ENCODE peak calls at places on chromosomes 12 and 14, in nine cellular contexts. One of them, this sample, is unnamed.
A peak's percentile ranks its signal among the peaks of the same experiment; 100 is the strongest.

GRCh38 chr12:92764820-92765219 is 62.0 kb downstream of the PLEKHG7 start:
- DNase-seq in CD8-positive, alpha-beta T cell: no peak
- DNase-seq in activated T-helper 1 cell treated with anti-CD3 and anti-CD28 coated beads, Interleukin-12 subunit alpha, Interleukin-12 subunit beta, Interleukin-2, Interleukin-4 antibody, amounts not matched to agents 30 ng/mL and 10 ng/mL and 1 ng/mL, durations not matched to agents 14 hours and 24 hours and 36 hours: no peak
- DNase-seq in A172: no peak
- DNase-seq in T-helper 1 cell: no peak
- DNase-seq in activated naive CD4-positive, alpha-beta T cell: no peak
- DNase-seq in breast epithelium: no peak
- DNase-seq in lung: no peak
- DNase-seq in prostate gland: no peak
- DNase-seq in this sample: no peak

GRCh38 chr14:74048291-74048690 is 29.1 kb downstream of the BBOF1 start:
- DNase-seq in T-helper 1 cell: no peak
- DNase-seq in activated naive CD4-positive, alpha-beta T cell: no peak
- DNase-seq in prostate gland: no peak
- DNase-seq in lung: no peak
- DNase-seq in A172: no peak
- DNase-seq in CD8-positive, alpha-beta T cell: no peak
- DNase-seq in breast epithelium: no peak
- DNase-seq in activated T-helper 1 cell treated with anti-CD3 and anti-CD28 coated beads, Interleukin-12 subunit alpha, Interleukin-12 subunit beta, Interleukin-2, Interleukin-4 antibody, amounts not matched to agents 30 ng/mL and 10 ng/mL and 1 ng/mL, durations not matched to agents 14 hours and 24 hours and 36 hours: no peak
- DNase-seq in this sample: no peak

GRCh38 chr14:105021656-105022275 is 883 bp upstream of the CDCA4 start:
- DNase-seq in T-helper 1 cell: no peak
- DNase-seq in breast epithelium: no peak
- DNase-seq in A172: no peak
- DNase-seq in prostate gland: no peak
- DNase-seq in lung: peak; percentile 43
- DNase-seq in CD8-positive, alpha-beta T cell: no peak
- DNase-seq in activated naive CD4-positive, alpha-beta T cell: no peak
- DNase-seq in activated T-helper 1 cell treated with anti-CD3 and anti-CD28 coated beads, Interleukin-12 subunit alpha, Interleukin-12 subunit beta, Interleukin-2, Interleukin-4 antibody, amounts not matched to agents 30 ng/mL and 10 ng/mL and 1 ng/mL, durations not matched to agents 14 hours and 24 hours and 36 hours: peak; percentile 23
- DNase-seq in this sample: no peak

GRCh38 chr14:42459171-42459685 is 852.6 kb downstream of the LRFN5 start:
- DNase-seq in activated naive CD4-positive, alpha-beta T cell: no peak
- DNase-seq in lung: no peak
- DNase-seq in T-helper 1 cell: no peak
- DNase-seq in activated T-helper 1 cell treated with anti-CD3 and anti-CD28 coated beads, Interleukin-12 subunit alpha, Interleukin-12 subunit beta, Interleukin-2, Interleukin-4 antibody, amounts not matched to agents 30 ng/mL and 10 ng/mL and 1 ng/mL, durations not matched to agents 14 hours and 24 hours and 36 hours: no peak
- DNase-seq in breast epithelium: no peak
- DNase-seq in CD8-positive, alpha-beta T cell: no peak
- DNase-seq in A172: no peak
- DNase-seq in prostate gland: no peak
- DNase-seq in this sample: no peak

GRCh38 chr14:29320261-29320660 is 553.7 kb downstream of the FOXG1 start:
- DNase-seq in activated T-helper 1 cell treated with anti-CD3 and anti-CD28 coated beads, Interleukin-12 subunit alpha, Interleukin-12 subunit beta, Interleukin-2, Interleukin-4 antibody, amounts not matched to agents 30 ng/mL and 10 ng/mL and 1 ng/mL, durations not matched to agents 14 hours and 24 hours and 36 hours: no peak
- DNase-seq in prostate gland: no peak
- DNase-seq in activated naive CD4-positive, alpha-beta T cell: no peak
- DNase-seq in A172: peak; percentile 26
- DNase-seq in lung: no peak
- DNase-seq in T-helper 1 cell: no peak
- DNase-seq in breast epithelium: no peak
- DNase-seq in CD8-positive, alpha-beta T cell: no peak
- DNase-seq in this sample: no peak

GRCh38 chr14:70448633-70449032 is 3.3 kb upstream of the ADAM21 start:
- DNase-seq in breast epithelium: no peak
- DNase-seq in CD8-positive, alpha-beta T cell: no peak
- DNase-seq in prostate gland: no peak
- DNase-seq in activated T-helper 1 cell treated with anti-CD3 and anti-CD28 coated beads, Interleukin-12 subunit alpha, Interleukin-12 subunit beta, Interleukin-2, Interleukin-4 antibody, amounts not matched to agents 30 ng/mL and 10 ng/mL and 1 ng/mL, durations not matched to agents 14 hours and 24 hours and 36 hours: no peak
- DNase-seq in A172: no peak
- DNase-seq in lung: no peak
- DNase-seq in activated naive CD4-positive, alpha-beta T cell: no peak
- DNase-seq in T-helper 1 cell: no peak
- DNase-seq in this sample: no peak

GRCh38 chr14:103066399-103066798 is 9.1 kb upstream of the CDC42BPB start:
- DNase-seq in A172: no peak
- DNase-seq in breast epithelium: no peak
- DNase-seq in T-helper 1 cell: no peak
- DNase-seq in lung: no peak
- DNase-seq in activated naive CD4-positive, alpha-beta T cell: no peak
- DNase-seq in prostate gland: no peak
- DNase-seq in activated T-helper 1 cell treated with anti-CD3 and anti-CD28 coated beads, Interleukin-12 subunit alpha, Interleukin-12 subunit beta, Interleukin-2, Interleukin-4 antibody, amounts not matched to agents 30 ng/mL and 10 ng/mL and 1 ng/mL, durations not matched to agents 14 hours and 24 hours and 36 hours: no peak
- DNase-seq in CD8-positive, alpha-beta T cell: no peak
- DNase-seq in this sample: no peak

GRCh38 chr12:95805864-95806669 is 15.5 kb upstream of the NTN4 start:
- DNase-seq in T-helper 1 cell: no peak
- DNase-seq in prostate gland: no peak
- DNase-seq in activated naive CD4-positive, alpha-beta T cell: no peak
- DNase-seq in breast epithelium: no peak
- DNase-seq in activated T-helper 1 cell treated with anti-CD3 and anti-CD28 coated beads, Interleukin-12 subunit alpha, Interleukin-12 subunit beta, Interleukin-2, Interleukin-4 antibody, amounts not matched to agents 30 ng/mL and 10 ng/mL and 1 ng/mL, durations not matched to agents 14 hours and 24 hours and 36 hours: no peak
- DNase-seq in lung: no peak
- DNase-seq in A172: peak; percentile 84
- DNase-seq in CD8-positive, alpha-beta T cell: no peak
- DNase-seq in this sample: no peak

GRCh38 chr12:89671469-89671868 is 37.2 kb downstream of the ATP2B1 start:
- DNase-seq in activated T-helper 1 cell treated with anti-CD3 and anti-CD28 coated beads, Interleukin-12 subunit alpha, Interleukin-12 subunit beta, Interleukin-2, Interleukin-4 antibody, amounts not matched to agents 30 ng/mL and 10 ng/mL and 1 ng/mL, durations not matched to agents 14 hours and 24 hours and 36 hours: no peak
- DNase-seq in T-helper 1 cell: no peak
- DNase-seq in activated naive CD4-positive, alpha-beta T cell: no peak
- DNase-seq in lung: no peak
- DNase-seq in prostate gland: no peak
- DNase-seq in CD8-positive, alpha-beta T cell: no peak
- DNase-seq in breast epithelium: no peak
- DNase-seq in A172: peak; percentile 47
- DNase-seq in this sample: no peak

GRCh38 chr14:33120341-33120740 is 181.7 kb downstream of the NPAS3 start:
- DNase-seq in lung: no peak
- DNase-seq in CD8-positive, alpha-beta T cell: no peak
- DNase-seq in breast epithelium: no peak
- DNase-seq in prostate gland: no peak
- DNase-seq in A172: peak; percentile 93
- DNase-seq in activated T-helper 1 cell treated with anti-CD3 and anti-CD28 coated beads, Interleukin-12 subunit alpha, Interleukin-12 subunit beta, Interleukin-2, Interleukin-4 antibody, amounts not matched to agents 30 ng/mL and 10 ng/mL and 1 ng/mL, durations not matched to agents 14 hours and 24 hours and 36 hours: no peak
- DNase-seq in activated naive CD4-positive, alpha-beta T cell: no peak
- DNase-seq in T-helper 1 cell: no peak
- DNase-seq in this sample: no peak

GRCh38 chr12:88932457-88932856 is 352.2 kb upstream of the KITLG start:
- DNase-seq in lung: no peak
- DNase-seq in activated T-helper 1 cell treated with anti-CD3 and anti-CD28 coated beads, Interleukin-12 subunit alpha, Interleukin-12 subunit beta, Interleukin-2, Interleukin-4 antibody, amounts not matched to agents 30 ng/mL and 10 ng/mL and 1 ng/mL, durations not matched to agents 14 hours and 24 hours and 36 hours: no peak
- DNase-seq in T-helper 1 cell: no peak
- DNase-seq in breast epithelium: no peak
- DNase-seq in prostate gland: no peak
- DNase-seq in A172: no peak
- DNase-seq in CD8-positive, alpha-beta T cell: no peak
- DNase-seq in activated naive CD4-positive, alpha-beta T cell: no peak
- DNase-seq in this sample: no peak

GRCh38 chr14:104213301-104214034 is 75.1 kb downstream of the KIF26A start:
- DNase-seq in A172: no peak
- DNase-seq in breast epithelium: no peak
- DNase-seq in activated naive CD4-positive, alpha-beta T cell: no peak
- DNase-seq in CD8-positive, alpha-beta T cell: no peak
- DNase-seq in T-helper 1 cell: no peak
- DNase-seq in prostate gland: no peak
- DNase-seq in activated T-helper 1 cell treated with anti-CD3 and anti-CD28 coated beads, Interleukin-12 subunit alpha, Interleukin-12 subunit beta, Interleukin-2, Interleukin-4 antibody, amounts not matched to agents 30 ng/mL and 10 ng/mL and 1 ng/mL, durations not matched to agents 14 hours and 24 hours and 36 hours: no peak
- DNase-seq in lung: no peak
- DNase-seq in this sample: no peak

GRCh38 chr12:130299574-130299973 is 38.1 kb upstream of the PIWIL1 start:
- DNase-seq in T-helper 1 cell: no peak
- DNase-seq in CD8-positive, alpha-beta T cell: no peak
- DNase-seq in lung: no peak
- DNase-seq in A172: no peak
- DNase-seq in breast epithelium: no peak
- DNase-seq in prostate gland: no peak
- DNase-seq in activated T-helper 1 cell treated with anti-CD3 and anti-CD28 coated beads, Interleukin-12 subunit alpha, Interleukin-12 subunit beta, Interleukin-2, Interleukin-4 antibody, amounts not matched to agents 30 ng/mL and 10 ng/mL and 1 ng/mL, durations not matched to agents 14 hours and 24 hours and 36 hours: no peak
- DNase-seq in activated naive CD4-positive, alpha-beta T cell: no peak
- DNase-seq in this sample: no peak

GRCh38 chr12:26121841-26122680 is 2.8 kb downstream of the BHLHE41 start:
- DNase-seq in A172: no peak
- DNase-seq in T-helper 1 cell: no peak
- DNase-seq in CD8-positive, alpha-beta T cell: peak; percentile 61
- DNase-seq in activated T-helper 1 cell treated with anti-CD3 and anti-CD28 coated beads, Interleukin-12 subunit alpha, Interleukin-12 subunit beta, Interleukin-2, Interleukin-4 antibody, amounts not matched to agents 30 ng/mL and 10 ng/mL and 1 ng/mL, durations not matched to agents 14 hours and 24 hours and 36 hours: peak; percentile 5
- DNase-seq in activated naive CD4-positive, alpha-beta T cell: no peak
- DNase-seq in breast epithelium: no peak
- DNase-seq in lung: no peak
- DNase-seq in prostate gland: no peak
- DNase-seq in this sample: no peak

GRCh38 chr14:51677276-51677675 is 25.6 kb downstream of the FRMD6 start:
- DNase-seq in A172: no peak
- DNase-seq in T-helper 1 cell: no peak
- DNase-seq in activated T-helper 1 cell treated with anti-CD3 and anti-CD28 coated beads, Interleukin-12 subunit alpha, Interleukin-12 subunit beta, Interleukin-2, Interleukin-4 antibody, amounts not matched to agents 30 ng/mL and 10 ng/mL and 1 ng/mL, durations not matched to agents 14 hours and 24 hours and 36 hours: no peak
- DNase-seq in lung: no peak
- DNase-seq in activated naive CD4-positive, alpha-beta T cell: no peak
- DNase-seq in CD8-positive, alpha-beta T cell: no peak
- DNase-seq in prostate gland: no peak
- DNase-seq in breast epithelium: no peak
- DNase-seq in this sample: no peak

GRCh38 chr14:102668291-102668873 is 75.9 kb downstream of the RCOR1 start:
- DNase-seq in lung: no peak
- DNase-seq in prostate gland: peak; percentile 13
- DNase-seq in activated T-helper 1 cell treated with anti-CD3 and anti-CD28 coated beads, Interleukin-12 subunit alpha, Interleukin-12 subunit beta, Interleukin-2, Interleukin-4 antibody, amounts not matched to agents 30 ng/mL and 10 ng/mL and 1 ng/mL, durations not matched to agents 14 hours and 24 hours and 36 hours: no peak
- DNase-seq in activated naive CD4-positive, alpha-beta T cell: no peak
- DNase-seq in A172: no peak
- DNase-seq in CD8-positive, alpha-beta T cell: no peak
- DNase-seq in breast epithelium: no peak
- DNase-seq in T-helper 1 cell: no peak
- DNase-seq in this sample: no peak

GRCh38 chr14:72801381-72801812 is 92.5 kb downstream of the DPF3 start:
- DNase-seq in lung: no peak
- DNase-seq in T-helper 1 cell: no peak
- DNase-seq in activated T-helper 1 cell treated with anti-CD3 and anti-CD28 coated beads, Interleukin-12 subunit alpha, Interleukin-12 subunit beta, Interleukin-2, Interleukin-4 antibody, amounts not matched to agents 30 ng/mL and 10 ng/mL and 1 ng/mL, durations not matched to agents 14 hours and 24 hours and 36 hours: no peak
- DNase-seq in breast epithelium: no peak
- DNase-seq in A172: peak; percentile 97
- DNase-seq in prostate gland: no peak
- DNase-seq in activated naive CD4-positive, alpha-beta T cell: no peak
- DNase-seq in CD8-positive, alpha-beta T cell: no peak
- DNase-seq in this sample: no peak

GRCh38 chr14:75236897-75237296 is 41.7 kb upstream of the FOS start:
- DNase-seq in prostate gland: no peak
- DNase-seq in CD8-positive, alpha-beta T cell: no peak
- DNase-seq in activated T-helper 1 cell treated with anti-CD3 and anti-CD28 coated beads, Interleukin-12 subunit alpha, Interleukin-12 subunit beta, Interleukin-2, Interleukin-4 antibody, amounts not matched to agents 30 ng/mL and 10 ng/mL and 1 ng/mL, durations not matched to agents 14 hours and 24 hours and 36 hours: no peak
- DNase-seq in breast epithelium: no peak
- DNase-seq in T-helper 1 cell: no peak
- DNase-seq in activated naive CD4-positive, alpha-beta T cell: no peak
- DNase-seq in A172: no peak
- DNase-seq in lung: no peak
- DNase-seq in this sample: no peak

GRCh38 chr12:2823483-2823882 is 11.0 kb downstream of the ITFG2 start:
- DNase-seq in CD8-positive, alpha-beta T cell: no peak
- DNase-seq in breast epithelium: no peak
- DNase-seq in activated naive CD4-positive, alpha-beta T cell: no peak
- DNase-seq in T-helper 1 cell: no peak
- DNase-seq in lung: no peak
- DNase-seq in prostate gland: no peak
- DNase-seq in activated T-helper 1 cell treated with anti-CD3 and anti-CD28 coated beads, Interleukin-12 subunit alpha, Interleukin-12 subunit beta, Interleukin-2, Interleukin-4 antibody, amounts not matched to agents 30 ng/mL and 10 ng/mL and 1 ng/mL, durations not matched to agents 14 hours and 24 hours and 36 hours: no peak
- DNase-seq in A172: no peak
- DNase-seq in this sample: no peak

GRCh38 chr12:120849765-120850164 is 54.4 kb downstream of the SPPL3 start:
- DNase-seq in CD8-positive, alpha-beta T cell: no peak
- DNase-seq in breast epithelium: no peak
- DNase-seq in A172: peak; percentile 76
- DNase-seq in prostate gland: peak; percentile 21
- DNase-seq in lung: no peak
- DNase-seq in activated naive CD4-positive, alpha-beta T cell: no peak
- DNase-seq in T-helper 1 cell: no peak
- DNase-seq in activated T-helper 1 cell treated with anti-CD3 and anti-CD28 coated beads, Interleukin-12 subunit alpha, Interleukin-12 subunit beta, Interleukin-2, Interleukin-4 antibody, amounts not matched to agents 30 ng/mL and 10 ng/mL and 1 ng/mL, durations not matched to agents 14 hours and 24 hours and 36 hours: no peak
- DNase-seq in this sample: no peak

GRCh38 chr14:88535149-88535548 is 19.7 kb downstream of the PTPN21 start:
- DNase-seq in breast epithelium: no peak
- DNase-seq in activated T-helper 1 cell treated with anti-CD3 and anti-CD28 coated beads, Interleukin-12 subunit alpha, Interleukin-12 subunit beta, Interleukin-2, Interleukin-4 antibody, amounts not matched to agents 30 ng/mL and 10 ng/mL and 1 ng/mL, durations not matched to agents 14 hours and 24 hours and 36 hours: no peak
- DNase-seq in CD8-positive, alpha-beta T cell: no peak
- DNase-seq in A172: no peak
- DNase-seq in T-helper 1 cell: no peak
- DNase-seq in lung: no peak
- DNase-seq in prostate gland: no peak
- DNase-seq in activated naive CD4-positive, alpha-beta T cell: no peak
- DNase-seq in this sample: no peak

GRCh38 chr12:1915082-1915968 is 3.1 kb downstream of the CACNA2D4 start:
- DNase-seq in prostate gland: no peak
- DNase-seq in lung: peak; percentile 27
- DNase-seq in breast epithelium: peak; percentile 25
- DNase-seq in A172: no peak
- DNase-seq in CD8-positive, alpha-beta T cell: peak; percentile 73
- DNase-seq in T-helper 1 cell: no peak
- DNase-seq in activated T-helper 1 cell treated with anti-CD3 and anti-CD28 coated beads, Interleukin-12 subunit alpha, Interleukin-12 subunit beta, Interleukin-2, Interleukin-4 antibody, amounts not matched to agents 30 ng/mL and 10 ng/mL and 1 ng/mL, durations not matched to agents 14 hours and 24 hours and 36 hours: peak; percentile 16
- DNase-seq in activated naive CD4-positive, alpha-beta T cell: no peak
- DNase-seq in this sample: peak; percentile 43

GRCh38 chr12:53951577-53952334 is 2.9 kb upstream of the HOXC12 start:
- DNase-seq in A172: no peak
- DNase-seq in activated naive CD4-positive, alpha-beta T cell: no peak
- DNase-seq in T-helper 1 cell: no peak
- DNase-seq in lung: no peak
- DNase-seq in CD8-positive, alpha-beta T cell: no peak
- DNase-seq in activated T-helper 1 cell treated with anti-CD3 and anti-CD28 coated beads, Interleukin-12 subunit alpha, Interleukin-12 subunit beta, Interleukin-2, Interleukin-4 antibody, amounts not matched to agents 30 ng/mL and 10 ng/mL and 1 ng/mL, durations not matched to agents 14 hours and 24 hours and 36 hours: no peak
- DNase-seq in prostate gland: no peak
- DNase-seq in breast epithelium: no peak
- DNase-seq in this sample: no peak

GRCh38 chr14:91872011-91872476 is 4.7 kb upstream of the TC2N start:
- DNase-seq in activated T-helper 1 cell treated with anti-CD3 and anti-CD28 coated beads, Interleukin-12 subunit alpha, Interleukin-12 subunit beta, Interleukin-2, Interleukin-4 antibody, amounts not matched to agents 30 ng/mL and 10 ng/mL and 1 ng/mL, durations not matched to agents 14 hours and 24 hours and 36 hours: no peak
- DNase-seq in CD8-positive, alpha-beta T cell: peak; percentile 66
- DNase-seq in T-helper 1 cell: no peak
- DNase-seq in prostate gland: no peak
- DNase-seq in A172: no peak
- DNase-seq in breast epithelium: no peak
- DNase-seq in activated naive CD4-positive, alpha-beta T cell: no peak
- DNase-seq in lung: no peak
- DNase-seq in this sample: no peak

GRCh38 chr12:93707836-93708235 is 30.7 kb downstream of the CRADD start:
- DNase-seq in lung: no peak
- DNase-seq in prostate gland: no peak
- DNase-seq in breast epithelium: no peak
- DNase-seq in activated T-helper 1 cell treated with anti-CD3 and anti-CD28 coated beads, Interleukin-12 subunit alpha, Interleukin-12 subunit beta, Interleukin-2, Interleukin-4 antibody, amounts not matched to agents 30 ng/mL and 10 ng/mL and 1 ng/mL, durations not matched to agents 14 hours and 24 hours and 36 hours: no peak
- DNase-seq in CD8-positive, alpha-beta T cell: no peak
- DNase-seq in A172: peak; percentile 91
- DNase-seq in T-helper 1 cell: no peak
- DNase-seq in activated naive CD4-positive, alpha-beta T cell: no peak
- DNase-seq in this sample: no peak

GRCh38 chr12:51900323-51900889 is 6.9 kb upstream of the ACVRL1 start:
- DNase-seq in A172: no peak
- DNase-seq in T-helper 1 cell: no peak
- DNase-seq in activated T-helper 1 cell treated with anti-CD3 and anti-CD28 coated beads, Interleukin-12 subunit alpha, Interleukin-12 subunit beta, Interleukin-2, Interleukin-4 antibody, amounts not matched to agents 30 ng/mL and 10 ng/mL and 1 ng/mL, durations not matched to agents 14 hours and 24 hours and 36 hours: no peak
- DNase-seq in prostate gland: no peak
- DNase-seq in activated naive CD4-positive, alpha-beta T cell: no peak
- DNase-seq in lung: no peak
- DNase-seq in breast epithelium: no peak
- DNase-seq in CD8-positive, alpha-beta T cell: no peak
- DNase-seq in this sample: no peak

GRCh38 chr12:117012189-117012805 is 86.9 kb downstream of the TESC start:
- DNase-seq in CD8-positive, alpha-beta T cell: no peak
- DNase-seq in T-helper 1 cell: no peak
- DNase-seq in activated naive CD4-positive, alpha-beta T cell: no peak
- DNase-seq in activated T-helper 1 cell treated with anti-CD3 and anti-CD28 coated beads, Interleukin-12 subunit alpha, Interleukin-12 subunit beta, Interleukin-2, Interleukin-4 antibody, amounts not matched to agents 30 ng/mL and 10 ng/mL and 1 ng/mL, durations not matched to agents 14 hours and 24 hours and 36 hours: no peak
- DNase-seq in lung: no peak
- DNase-seq in A172: no peak
- DNase-seq in breast epithelium: no peak
- DNase-seq in prostate gland: no peak
- DNase-seq in this sample: no peak

GRCh38 chr14:55373784-55374725 is 37.6 kb downstream of the ATG14 start:
- DNase-seq in prostate gland: no peak
- DNase-seq in T-helper 1 cell: peak; percentile 20
- DNase-seq in A172: peak; percentile 40
- DNase-seq in CD8-positive, alpha-beta T cell: no peak
- DNase-seq in breast epithelium: no peak
- DNase-seq in activated T-helper 1 cell treated with anti-CD3 and anti-CD28 coated beads, Interleukin-12 subunit alpha, Interleukin-12 subunit beta, Interleukin-2, Interleukin-4 antibody, amounts not matched to agents 30 ng/mL and 10 ng/mL and 1 ng/mL, durations not matched to agents 14 hours and 24 hours and 36 hours: peak; percentile 35
- DNase-seq in lung: no peak
- DNase-seq in activated naive CD4-positive, alpha-beta T cell: no peak
- DNase-seq in this sample: peak; percentile 22

GRCh38 chr14:75429562-75429961 is 1.7 kb downstream of the JDP2 start:
- DNase-seq in activated naive CD4-positive, alpha-beta T cell: no peak
- DNase-seq in activated T-helper 1 cell treated with anti-CD3 and anti-CD28 coated beads, Interleukin-12 subunit alpha, Interleukin-12 subunit beta, Interleukin-2, Interleukin-4 antibody, amounts not matched to agents 30 ng/mL and 10 ng/mL and 1 ng/mL, durations not matched to agents 14 hours and 24 hours and 36 hours: no peak
- DNase-seq in CD8-positive, alpha-beta T cell: no peak
- DNase-seq in breast epithelium: no peak
- DNase-seq in T-helper 1 cell: no peak
- DNase-seq in lung: no peak
- DNase-seq in A172: no peak
- DNase-seq in prostate gland: no peak
- DNase-seq in this sample: no peak

GRCh38 chr12:62194616-62195015 is 65.6 kb upstream of the USP15 start:
- DNase-seq in CD8-positive, alpha-beta T cell: no peak
- DNase-seq in activated T-helper 1 cell treated with anti-CD3 and anti-CD28 coated beads, Interleukin-12 subunit alpha, Interleukin-12 subunit beta, Interleukin-2, Interleukin-4 antibody, amounts not matched to agents 30 ng/mL and 10 ng/mL and 1 ng/mL, durations not matched to agents 14 hours and 24 hours and 36 hours: no peak
- DNase-seq in activated naive CD4-positive, alpha-beta T cell: no peak
- DNase-seq in prostate gland: no peak
- DNase-seq in T-helper 1 cell: no peak
- DNase-seq in breast epithelium: no peak
- DNase-seq in lung: no peak
- DNase-seq in A172: no peak
- DNase-seq in this sample: no peak

This sample was measured in activated T-helper 2 cell treated with anti-CD3 and anti-CD28 coated beads, Interferon-gamma antibody, Interleukin-2, Interleukin-4, amounts not matched to agents 10 μg/mL and 5 μg/mL and 100 μg/mL, durations not matched to agents 14 hours and 24 hours and 36 hours.